ENCODE peak calls at places on chromosomes 3 and 15, in five cellular contexts. One of them, this sample, is unnamed.

GRCh38 chr15:79101866-79102581 is 11.4 kb upstream of the RASGRF1 start:
- DNase-seq in GM20000: no peak
- DNase-seq in foreskin keratinocyte: no peak
- DNase-seq in Peyer's patch: no peak
- DNase-seq in tibial artery: no peak
- DNase-seq in this sample: no peak

GRCh38 chr3:72533584-72534473 is 314.4 kb downstream of the SHQ1 start:
- DNase-seq in GM20000: no peak
- DNase-seq in foreskin keratinocyte: no peak
- DNase-seq in Peyer's patch: no peak
- DNase-seq in tibial artery: no peak
- DNase-seq in this sample: no peak

GRCh38 chr15:52556524-52556923 is 12.3 kb downstream of the ARPP19 start:
- DNase-seq in GM20000: no peak
- DNase-seq in foreskin keratinocyte: no peak
- DNase-seq in Peyer's patch: no peak
- DNase-seq in tibial artery: no peak
- DNase-seq in this sample: no peak

GRCh38 chr15:63601026-63601726 is 4.0 kb downstream of the FBXL22 start:
- DNase-seq in GM20000: peak
- DNase-seq in foreskin keratinocyte: peak
- DNase-seq in Peyer's patch: peak
- DNase-seq in tibial artery: no peak
- DNase-seq in this sample: peak

GRCh38 chr3:57128863-57129602 is 36.1 kb downstream of the IL17RD start:
- DNase-seq in GM20000: no peak
- DNase-seq in foreskin keratinocyte: no peak
- DNase-seq in Peyer's patch: no peak
- DNase-seq in tibial artery: no peak
- DNase-seq in this sample: no peak

GRCh38 chr3:197031315-197032285 is 2.0 kb upstream of the MELTF start:
- DNase-seq in GM20000: peak
- DNase-seq in foreskin keratinocyte: peak
- DNase-seq in Peyer's patch: peak
- DNase-seq in tibial artery: peak
- DNase-seq in this sample: no peak

GRCh38 chr3:111923095-111923771 is 55.6 kb upstream of the ABHD10 start:
- DNase-seq in GM20000: no peak
- DNase-seq in foreskin keratinocyte: peak
- DNase-seq in Peyer's patch: no peak
- DNase-seq in tibial artery: no peak
- DNase-seq in this sample: no peak

GRCh38 chr3:8938021-8938420 is 25.3 kb downstream of the RAD18 start:
- DNase-seq in GM20000: no peak
- DNase-seq in foreskin keratinocyte: peak
- DNase-seq in Peyer's patch: no peak
- DNase-seq in tibial artery: no peak
- DNase-seq in this sample: no peak

GRCh38 chr3:195508185-195508584 is 34.9 kb downstream of the PPP1R2 start:
- DNase-seq in GM20000: no peak
- DNase-seq in foreskin keratinocyte: no peak
- DNase-seq in Peyer's patch: no peak
- DNase-seq in tibial artery: no peak
- DNase-seq in this sample: no peak

GRCh38 chr3:129623447-129624118 is 17.1 kb upstream of the PLXND1 start:
- DNase-seq in GM20000: no peak
- DNase-seq in foreskin keratinocyte: no peak
- DNase-seq in Peyer's patch: peak
- DNase-seq in tibial artery: no peak
- DNase-seq in this sample: no peak

GRCh38 chr3:183370391-183370790 is 58.0 kb downstream of the MCF2L2 start:
- DNase-seq in GM20000: no peak
- DNase-seq in foreskin keratinocyte: no peak
- DNase-seq in Peyer's patch: no peak
- DNase-seq in tibial artery: no peak
- DNase-seq in this sample: no peak

GRCh38 chr3:62051506-62051905 is 321.8 kb downstream of the FEZF2 start:
- DNase-seq in GM20000: no peak
- DNase-seq in foreskin keratinocyte: peak
- DNase-seq in Peyer's patch: peak
- DNase-seq in tibial artery: no peak
- DNase-seq in this sample: peak

GRCh38 chr3:8837172-8837571 is 67.8 kb upstream of the OXTR start:
- DNase-seq in GM20000: no peak
- DNase-seq in foreskin keratinocyte: peak
- DNase-seq in Peyer's patch: no peak
- DNase-seq in tibial artery: no peak
- DNase-seq in this sample: no peak

GRCh38 chr3:131216340-131216739 is 165.2 kb upstream of the NUDT16 start:
- DNase-seq in GM20000: no peak
- DNase-seq in foreskin keratinocyte: no peak
- DNase-seq in Peyer's patch: no peak
- DNase-seq in tibial artery: no peak
- DNase-seq in this sample: no peak

GRCh38 chr3:72369681-72370080 is 478.6 kb downstream of the SHQ1 start:
- DNase-seq in GM20000: no peak
- DNase-seq in foreskin keratinocyte: no peak
- DNase-seq in Peyer's patch: no peak
- DNase-seq in tibial artery: no peak
- DNase-seq in this sample: no peak

GRCh38 chr3:4021162-4021561 is 221.9 kb downstream of the LRRN1 start:
- DNase-seq in GM20000: no peak
- DNase-seq in foreskin keratinocyte: no peak
- DNase-seq in Peyer's patch: no peak
- DNase-seq in tibial artery: no peak
- DNase-seq in this sample: no peak

GRCh38 chr15:88913017-88913849 is at the start of gene MFGE8:
- DNase-seq in GM20000: peak
- DNase-seq in foreskin keratinocyte: peak
- DNase-seq in Peyer's patch: peak
- DNase-seq in tibial artery: peak
- DNase-seq in this sample: peak
- TF ChIP-seq CTCF in GM20000: no peak
- TF ChIP-seq CTCF in foreskin keratinocyte: no peak
- TF ChIP-seq CTCF in Peyer's patch: no peak
- TF ChIP-seq CTCF in tibial artery: no peak
- TF ChIP-seq CTCF in this sample: peak

GRCh38 chr3:185421577-185422232 is 58.8 kb downstream of the MAP3K13 start:
- DNase-seq in GM20000: peak
- DNase-seq in foreskin keratinocyte: no peak
- DNase-seq in Peyer's patch: no peak
- DNase-seq in tibial artery: no peak
- DNase-seq in this sample: no peak

GRCh38 chr3:185411133-185411532 is 48.2 kb downstream of the MAP3K13 start:
- DNase-seq in GM20000: no peak
- DNase-seq in foreskin keratinocyte: peak
- DNase-seq in Peyer's patch: no peak
- DNase-seq in tibial artery: no peak
- DNase-seq in this sample: no peak

GRCh38 chr3:185420762-185421161 is 57.8 kb downstream of the MAP3K13 start:
- DNase-seq in GM20000: no peak
- DNase-seq in foreskin keratinocyte: peak
- DNase-seq in Peyer's patch: no peak
- DNase-seq in tibial artery: no peak
- DNase-seq in this sample: no peak

GRCh38 chr3:185416513-185416912 is 53.6 kb downstream of the MAP3K13 start:
- DNase-seq in GM20000: no peak
- DNase-seq in foreskin keratinocyte: no peak
- DNase-seq in Peyer's patch: no peak
- DNase-seq in tibial artery: no peak
- DNase-seq in this sample: no peak
- TF ChIP-seq CTCF in GM20000: no peak
- TF ChIP-seq CTCF in foreskin keratinocyte: no peak
- TF ChIP-seq CTCF in Peyer's patch: no peak
- TF ChIP-seq CTCF in tibial artery: no peak
- TF ChIP-seq CTCF in this sample: no peak

GRCh38 chr3:34382859-34383258 is 584.4 kb downstream of the PDCD6IP start:
- DNase-seq in GM20000: no peak
- DNase-seq in foreskin keratinocyte: peak
- DNase-seq in Peyer's patch: no peak
- DNase-seq in tibial artery: no peak
- DNase-seq in this sample: no peak

GRCh38 chr3:34386309-34386708 is 587.9 kb downstream of the PDCD6IP start:
- DNase-seq in GM20000: no peak
- DNase-seq in foreskin keratinocyte: no peak
- DNase-seq in Peyer's patch: no peak
- DNase-seq in tibial artery: no peak
- DNase-seq in this sample: no peak

GRCh38 chr3:34377961-34378360 is 579.5 kb downstream of the PDCD6IP start:
- DNase-seq in GM20000: no peak
- DNase-seq in foreskin keratinocyte: no peak
- DNase-seq in Peyer's patch: peak
- DNase-seq in tibial artery: no peak
- DNase-seq in this sample: no peak

GRCh38 chr3:34376691-34377090 is 578.3 kb downstream of the PDCD6IP start:
- DNase-seq in GM20000: no peak
- DNase-seq in foreskin keratinocyte: no peak
- DNase-seq in Peyer's patch: no peak
- DNase-seq in tibial artery: no peak
- DNase-seq in this sample: no peak

DNA sequence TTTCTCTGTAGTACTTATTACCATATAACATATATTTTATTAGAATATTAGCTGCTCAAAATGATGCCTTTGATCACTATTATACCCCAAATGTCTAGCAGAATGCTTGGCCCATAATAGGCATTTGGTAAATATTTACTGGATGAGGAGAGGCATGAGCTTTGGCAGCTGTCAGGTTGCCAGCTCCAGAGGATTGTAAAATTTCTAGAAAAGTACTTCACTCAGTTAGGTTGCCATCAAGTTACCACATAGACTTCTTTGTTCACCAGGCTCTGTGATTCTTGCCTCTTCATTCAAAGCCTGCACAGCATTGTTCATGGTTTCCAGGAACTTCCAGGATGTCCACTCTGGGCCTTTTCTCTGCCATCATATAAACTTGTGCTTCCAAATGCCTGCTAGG is 582.8 kb downstream of the PDCD6IP start:
- DNase-seq in GM20000: no peak
- DNase-seq in foreskin keratinocyte: no peak
- DNase-seq in Peyer's patch: no peak
- DNase-seq in tibial artery: no peak
- DNase-seq in this sample: no peak
- TF ChIP-seq CTCF in GM20000: no peak
- TF ChIP-seq CTCF in foreskin keratinocyte: no peak
- TF ChIP-seq CTCF in Peyer's patch: no peak
- TF ChIP-seq CTCF in tibial artery: no peak
- TF ChIP-seq CTCF in this sample: no peak

GRCh38 chr3:170047133-170047404 is 9.3 kb downstream of the GPR160 start:
- DNase-seq in GM20000: no peak
- DNase-seq in foreskin keratinocyte: no peak
- DNase-seq in Peyer's patch: no peak
- DNase-seq in tibial artery: no peak
- DNase-seq in this sample: no peak

GRCh38 chr3:170049146-170050000 is 11.6 kb downstream of the GPR160 start:
- DNase-seq in GM20000: no peak
- DNase-seq in foreskin keratinocyte: no peak
- DNase-seq in Peyer's patch: peak
- DNase-seq in tibial artery: no peak
- DNase-seq in this sample: no peak

GRCh38 chr3:170044795-170045244 is 7.0 kb downstream of the GPR160 start:
- DNase-seq in GM20000: peak
- DNase-seq in foreskin keratinocyte: no peak
- DNase-seq in Peyer's patch: peak
- DNase-seq in tibial artery: no peak
- DNase-seq in this sample: no peak

GRCh38 chr3:170044280-170044679 is 6.5 kb downstream of the GPR160 start:
- DNase-seq in GM20000: no peak
- DNase-seq in foreskin keratinocyte: no peak
- DNase-seq in Peyer's patch: no peak
- DNase-seq in tibial artery: no peak
- DNase-seq in this sample: no peak

DNA sequence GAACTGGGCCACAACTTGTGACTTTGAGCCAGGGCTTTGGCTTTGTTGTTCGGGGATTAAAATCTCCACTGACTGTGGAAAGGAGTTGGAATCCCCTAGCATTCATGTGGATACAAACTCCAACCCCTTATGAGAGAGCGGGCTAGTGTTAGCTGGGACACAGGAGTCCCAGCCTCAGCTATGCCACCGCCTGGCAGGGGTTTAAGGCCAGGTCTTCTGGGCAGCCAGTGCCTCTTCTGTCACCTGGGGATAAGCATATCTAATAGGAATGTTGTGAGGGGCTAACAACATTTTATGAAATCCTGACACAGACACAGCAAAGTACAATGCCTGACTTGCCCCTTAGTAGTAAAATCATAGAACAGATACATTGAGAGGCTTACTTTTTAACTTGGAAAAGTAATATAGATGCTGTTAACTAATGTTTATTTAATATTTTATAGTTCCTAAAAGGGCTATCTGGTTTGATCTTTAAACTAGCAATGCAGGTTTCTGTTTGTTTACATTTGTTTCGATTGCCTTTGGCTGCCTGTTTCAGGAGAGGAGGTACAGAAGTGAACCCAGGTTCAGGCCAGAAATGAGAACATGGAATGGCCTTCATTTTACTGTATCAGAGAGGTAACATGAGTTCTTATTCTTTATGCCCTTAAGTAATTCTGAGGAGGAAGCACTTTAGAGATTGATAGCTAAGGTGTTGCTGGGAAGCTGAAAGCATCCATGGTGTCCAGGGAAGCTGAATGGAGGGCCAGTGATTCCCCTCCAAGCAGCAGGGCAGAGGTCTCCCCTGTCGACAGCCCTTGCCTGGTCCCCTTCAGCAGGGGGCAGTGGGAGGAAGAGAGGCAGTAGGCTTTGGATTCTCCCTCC is 8.7 kb downstream of the GPR160 start:
- DNase-seq in GM20000: no peak
- DNase-seq in foreskin keratinocyte: no peak
- DNase-seq in Peyer's patch: no peak
- DNase-seq in tibial artery: no peak
- DNase-seq in this sample: no peak
- TF ChIP-seq CTCF in GM20000: no peak
- TF ChIP-seq CTCF in foreskin keratinocyte: no peak
- TF ChIP-seq CTCF in Peyer's patch: no peak
- TF ChIP-seq CTCF in tibial artery: no peak
- TF ChIP-seq CTCF in this sample: no peak

This sample was measured in glutamatergic neuron.